ENCODE peak calls at places on chromosomes 5 and 9, in ten cellular contexts. P, A, B, I, K, U, L, J, R and X are unnamed samples.
A peak's percentile ranks its signal among the peaks of the same experiment; 100 is the strongest.

GRCh38 chr9:137095664-137096517 is 9.1 kb downstream of the MAN1B1 start:
- DNase-seq in R (no peak), L (no peak), U (no peak), J (no peak), K (no peak), I (no peak), B (no peak), A (peak; percentile 78), P (no peak), X (peak; percentile 73)

GRCh38 chr9:5626727-5627634 is 1.9 kb upstream of the RIC1 start:
- DNase-seq in P (peak; percentile 82), I (peak; percentile 94), K (no peak), A (no peak), L (no peak), U (no peak), J (peak; percentile 51), R (no peak), B (peak; percentile 38), X (peak; percentile 11)

GRCh38 chr5:17267099-17267498 is 49.7 kb downstream of the BASP1 start:
- DNase-seq in P (no peak), B (no peak), U (no peak), A (no peak), J (no peak), R (no peak), K (no peak), I (no peak), L (no peak), X (no peak)

GRCh38 chr9:29958469-29958868 is 2385.2 kb upstream of the C9orf72 start:
- DNase-seq in R (no peak), L (no peak), I (no peak), B (no peak), U (no peak), A (no peak), J (no peak), K (no peak), P (no peak), X (no peak)

GRCh38 chr5:108818613-108819272 is 71.0 kb downstream of the FER start:
- DNase-seq in A (no peak), L (no peak), J (no peak), P (peak; percentile 27), K (no peak), R (no peak), B (no peak), I (no peak), U (no peak), X (no peak)

GRCh38 chr9:97390791-97391406 is 21.0 kb upstream of the TDRD7 start:
- DNase-seq in J (no peak), A (no peak), B (no peak), I (no peak), P (no peak), U (no peak), L (no peak), R (no peak), K (no peak), X (no peak)

GRCh38 chr9:98808411-98808815 is 943 bp downstream of the GALNT12 start:
- DNase-seq in J (no peak), R (no peak), L (no peak), I (peak; percentile 38), A (no peak), U (no peak), K (no peak), P (no peak), B (peak; percentile 35), X (no peak)

GRCh38 chr5:160245506-160246100 is 16.3 kb downstream of the FABP6 start:
- DNase-seq in U (no peak), B (no peak), I (no peak), J (no peak), A (no peak), R (no peak), L (no peak), K (no peak), P (no peak), X (no peak)

GRCh38 chr5:137084016-137084415 is 415.1 kb downstream of the SPOCK1 start:
- DNase-seq in U (no peak), L (no peak), B (no peak), K (no peak), A (no peak), R (no peak), P (no peak), I (no peak), J (no peak), X (no peak)

GRCh38 chr9:98916660-98917059 is 27.0 kb upstream of the COL15A1 start:
- DNase-seq in A (no peak), P (no peak), I (no peak), L (peak; percentile 27), K (no peak), J (peak; percentile 57), U (no peak), R (no peak), B (peak; percentile 39), X (no peak)